ENCODE peak calls at places on chromosome 15, in five cellular contexts. M is mesothelial cell of epicardium, I is Caco-2, K is neural crest cell, L is Peyer's patch. X is an unnamed sample.
A peak's percentile ranks its signal among the peaks of the same experiment; 100 is the strongest.

GRCh38 chr15:96020133-96020532 is 310.4 kb upstream of the NR2F2 start:
- DNase-seq in M (no peak), I (no peak), K (no peak), L (no peak), X (no peak)

GRCh38 chr15:24017470-24017869 is 330.4 kb upstream of the NDN start:
- DNase-seq in M (no peak), I (no peak), K (no peak), L (no peak), X (no peak)

GRCh38 chr15:57476533-57476975 is 100.2 kb downstream of the CGNL1 start:
- DNase-seq in M (no peak), I (no peak), K (no peak), L (no peak), X (no peak)

GRCh38 chr15:70556376-70556775 is 207.0 kb downstream of the UACA start:
- DNase-seq in M (no peak), I (no peak), K (no peak), L (no peak), X (no peak)

GRCh38 chr15:89641053-89641452 is 14.2 kb downstream of the KIF7 start:
- DNase-seq in M (peak; percentile 13), I (no peak), K (no peak), L (no peak), X (no peak)

GRCh38 chr15:47885921-47886320 is 168.6 kb downstream of the SEMA6D start:
- DNase-seq in M (no peak), I (no peak), K (no peak), L (no peak), X (no peak)

GRCh38 chr15:56765252-56765651 is 31.9 kb upstream of the ZNF280D start:
- DNase-seq in M (no peak), I (no peak), K (no peak), L (no peak), X (no peak)

GRCh38 chr15:25527118-25527517 is 88.3 kb upstream of the UBE3A start:
- DNase-seq in M (no peak), I (no peak), K (no peak), L (no peak), X (no peak)

GRCh38 chr15:39835550-39835949 is 52.9 kb upstream of the FSIP1 start:
- DNase-seq in M (no peak), I (no peak), K (no peak), L (no peak), X (no peak)

GRCh38 chr15:80582816-80583423 is 112.2 kb upstream of the ABHD17C start:
- DNase-seq in M (no peak), I (no peak), K (no peak), L (peak; percentile 19), X (no peak)

GRCh38 chr15:80584973-80585372 is 110.1 kb upstream of the ABHD17C start:
- DNase-seq in M (no peak), I (no peak), K (no peak), L (no peak), X (no peak)

GRCh38 chr15:80586141-80586540 is 109.0 kb upstream of the ABHD17C start:
- DNase-seq in M (no peak), I (no peak), K (no peak), L (no peak), X (no peak)

GRCh38 chr15:80585544-80586018 is 109.5 kb upstream of the ABHD17C start:
- DNase-seq in M (no peak), I (no peak), K (no peak), L (no peak), X (no peak)

GRCh38 chr15:80584561-80584964 is 110.5 kb upstream of the ABHD17C start:
- DNase-seq in M (no peak), I (no peak), K (no peak), L (no peak), X (no peak)
- TF ChIP-seq CTCF in M (no peak), I (no peak), K (no peak), L (no peak), X (no peak)

GRCh38 chr15:68059630-68060029 is 5.5 kb downstream of the PIAS1 start:
- DNase-seq in M (no peak), I (no peak), K (no peak), L (no peak), X (no peak)

GRCh38 chr15:68057089-68057488 is 3.0 kb downstream of the PIAS1 start:
- DNase-seq in M (no peak), I (no peak), K (no peak), L (no peak), X (no peak)

GRCh38 chr15:68056097-68056865 is 2.2 kb downstream of the PIAS1 start:
- DNase-seq in M (no peak), I (no peak), K (no peak), L (no peak), X (no peak)

GRCh38 chr15:68055224-68055705 is 1.1 kb downstream of the PIAS1 start:
- DNase-seq in M (no peak), I (no peak), K (no peak), L (no peak), X (peak; percentile 46)

DNA sequence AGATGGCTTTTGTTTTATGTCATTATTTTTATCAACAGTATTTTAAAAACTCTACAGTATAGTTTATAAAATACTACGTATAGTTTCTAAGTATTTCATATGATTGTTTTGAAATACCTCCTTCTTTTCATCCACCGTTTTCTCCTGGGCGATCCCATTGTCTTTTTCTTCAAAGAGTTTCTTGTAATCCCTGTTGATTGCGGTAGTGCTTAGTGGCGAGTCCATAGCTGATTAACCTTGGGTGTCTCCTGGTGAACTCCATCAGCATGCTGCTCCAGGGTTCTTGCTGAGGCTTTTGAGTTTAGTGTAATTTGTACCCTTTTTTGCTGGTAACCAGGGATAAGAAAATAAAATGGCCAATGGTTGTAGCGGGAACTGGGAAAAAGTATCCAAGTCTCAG is 3.6 kb downstream of the PIAS1 start:
- DNase-seq in M (no peak), I (no peak), K (no peak), L (no peak), X (no peak)
- TF ChIP-seq CTCF in M (no peak), I (no peak), K (no peak), L (no peak), X (no peak)

GRCh38 chr15:64878708-64879107 is 33.0 kb upstream of the ANKDD1A start:
- DNase-seq in M (no peak), I (no peak), K (no peak), L (peak; percentile 13), X (no peak)

GRCh38 chr15:64874131-64874530 is 32.4 kb downstream of the PLEKHO2 start:
- DNase-seq in M (no peak), I (no peak), K (no peak), L (no peak), X (no peak)

GRCh38 chr15:64875641-64876223 is 34.0 kb downstream of the PLEKHO2 start:
- DNase-seq in M (no peak), I (no peak), K (no peak), L (no peak), X (no peak)

GRCh38 chr15:64883097-64883581 is 28.6 kb upstream of the ANKDD1A start:
- DNase-seq in M (no peak), I (no peak), K (no peak), L (no peak), X (peak; percentile 42)

GRCh38 chr15:64877435-64877834 is 34.3 kb upstream of the ANKDD1A start:
- DNase-seq in M (no peak), I (no peak), K (no peak), L (no peak), X (no peak)
- TF ChIP-seq CTCF in M (no peak), I (no peak), K (no peak), L (no peak), X (no peak)

GRCh38 chr15:71653986-71654713 is 156.2 kb upstream of the NR2E3 start:
- DNase-seq in M (no peak), I (no peak), K (no peak), L (no peak), X (no peak)

GRCh38 chr15:71654714-71655174 is 155.6 kb upstream of the NR2E3 start:
- DNase-seq in M (no peak), I (no peak), K (no peak), L (no peak), X (no peak)

GRCh38 chr15:71649894-71650293 is 160.5 kb upstream of the NR2E3 start:
- DNase-seq in M (no peak), I (no peak), K (no peak), L (no peak), X (no peak)

GRCh38 chr15:71650603-71651002 is 159.8 kb upstream of the NR2E3 start:
- DNase-seq in M (no peak), I (no peak), K (no peak), L (no peak), X (no peak)

DNA sequence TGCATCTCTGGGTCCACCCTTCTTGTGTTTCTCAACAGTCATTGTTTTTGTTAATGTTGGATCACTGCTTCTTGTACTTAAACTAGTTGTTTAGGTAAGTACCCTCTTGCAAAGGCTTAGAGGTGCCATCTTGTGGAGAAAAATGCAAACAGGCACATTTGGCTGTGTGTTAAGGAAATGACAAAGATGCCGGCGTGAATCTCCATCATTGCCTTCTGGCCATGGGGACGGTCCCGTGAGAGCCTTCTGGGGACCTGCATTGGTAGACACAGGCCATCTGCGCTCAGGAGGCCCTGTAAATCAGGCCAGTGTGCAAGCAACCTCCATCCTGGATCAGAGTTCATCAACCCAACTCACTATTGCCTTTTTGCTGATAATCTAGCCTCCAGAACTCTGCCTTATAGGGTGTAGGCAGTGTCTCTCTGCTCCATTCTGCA is 158.6 kb upstream of the NR2E3 start:
- DNase-seq in M (no peak), I (peak; percentile 63), K (peak; percentile 15), L (no peak), X (no peak)
- TF ChIP-seq CTCF in M (no peak), I (peak; percentile 64), K (peak; percentile 71), L (peak; percentile 57), X (no peak)

DNA sequence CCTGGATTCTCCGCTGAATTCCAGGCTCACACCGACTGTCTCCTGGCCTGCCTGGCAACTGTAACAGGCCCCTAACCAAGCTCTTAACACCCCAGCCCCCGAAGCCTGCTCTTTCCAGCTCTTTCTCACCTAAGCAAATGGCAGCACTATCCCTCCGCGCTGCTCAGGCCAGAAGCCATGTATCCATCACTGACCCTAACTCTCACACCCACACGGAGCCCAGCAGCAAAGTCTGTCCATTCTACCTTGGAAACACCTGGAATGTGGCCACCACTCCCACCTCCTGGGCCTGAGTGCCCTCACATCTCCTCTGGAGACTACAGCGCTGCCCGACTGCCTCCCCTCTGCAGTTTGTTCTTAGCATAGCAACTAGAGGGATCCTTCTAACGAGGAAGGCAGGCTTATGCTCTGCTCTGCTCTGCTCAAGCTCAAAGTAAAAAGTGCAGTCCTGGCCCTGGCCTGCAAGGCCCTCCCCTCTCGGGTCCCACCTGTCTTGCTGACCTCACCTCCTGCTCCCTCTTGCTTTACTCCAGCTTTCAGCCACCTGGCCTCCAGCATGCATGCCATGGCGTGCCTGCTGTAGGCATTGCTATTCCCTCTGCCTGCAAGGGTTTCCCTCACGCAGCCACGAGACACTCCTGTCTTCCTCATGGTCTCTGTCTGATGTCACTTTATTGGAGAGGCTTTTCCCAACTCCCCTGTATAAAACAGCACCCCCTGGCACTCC is 27.2 kb downstream of the FEM1B start:
- DNase-seq in M (no peak), I (no peak), K (no peak), L (no peak), X (no peak)
- TF ChIP-seq CTCF in M (no peak), I (no peak), K (no peak), L (no peak), X (no peak)

GRCh38 chr15:74815961-74816360 is 3.3 kb downstream of the LMAN1L start:
- DNase-seq in M (no peak), I (no peak), K (no peak), L (no peak), X (no peak)

GRCh38 chr15:74820056-74820455 is 6.4 kb upstream of the CPLX3 start:
- DNase-seq in M (no peak), I (no peak), K (no peak), L (no peak), X (no peak)

GRCh38 chr15:74815121-74815933 is 2.7 kb downstream of the LMAN1L start:
- DNase-seq in M (no peak), I (no peak), K (no peak), L (peak; percentile 73), X (no peak)

GRCh38 chr15:74816624-74817369 is 4.2 kb downstream of the LMAN1L start:
- DNase-seq in M (no peak), I (no peak), K (no peak), L (peak; percentile 70), X (no peak)

GRCh38 chr15:74817370-74817737 is 4.7 kb downstream of the LMAN1L start:
- DNase-seq in M (no peak), I (no peak), K (no peak), L (peak; percentile 82), X (no peak)
- TF ChIP-seq CTCF in M (no peak), I (no peak), K (peak; percentile 54), L (peak; percentile 74), X (no peak)